ENCODE peak calls at places on chromosome 16, in six cellular contexts. I is H9, E is neuronal stem cell, C is HepG2, H is mesendoderm, M is fibroblast of lung. K is an unnamed sample.

GRCh38 chr16:23712976-23713375 is at the start of gene ERN2:
- DNase-seq in C (no peak), H (no peak), M (no peak), I (peak), E (no peak), K (peak)

GRCh38 chr16:52843386-52843785 is 209.3 kb downstream of the CHD9NB start:
- DNase-seq in M (no peak), H (no peak), I (no peak), C (no peak), E (no peak), K (no peak)

GRCh38 chr16:23902223-23903000 is 66.6 kb downstream of the PRKCB start:
- DNase-seq in C (no peak), I (no peak), M (no peak), E (no peak), H (no peak), K (no peak)

GRCh38 chr16:17015702-17016101 is 455.1 kb downstream of the XYLT1 start:
- DNase-seq in H (no peak), I (no peak), E (no peak), M (no peak), C (no peak), K (no peak)

GRCh38 chr16:54040480-54040879 is 246.1 kb downstream of the IRX3 start:
- DNase-seq in M (no peak), I (no peak), H (peak), C (peak), E (no peak), K (no peak)

GRCh38 chr16:23595951-23596720 is at the start of gene NDUFAB1:
- DNase-seq in I (peak), M (peak), H (peak), C (peak), E (peak), K (peak)

GRCh38 chr16:9954181-9954580 is 228.0 kb downstream of the GRIN2A start:
- DNase-seq in H (no peak), C (no peak), M (no peak), I (no peak), E (no peak), K (no peak)

GRCh38 chr16:983044-984030 is 1.8 kb downstream of the SOX8 start:
- DNase-seq in M (no peak), I (no peak), H (no peak), E (no peak), C (no peak), K (peak)

GRCh38 chr16:64823676-64824075 is 298.2 kb downstream of the CDH11 start:
- DNase-seq in E (no peak), M (no peak), H (no peak), C (no peak), I (no peak), K (no peak)

GRCh38 chr16:15807603-15808009 is 49.2 kb downstream of the MYH11 start:
- DNase-seq in I (peak), H (peak), C (no peak), M (no peak), E (no peak), K (peak)

GRCh38 chr16:10641953-10642949 is 52.5 kb downstream of the TEKT5 start:
- DNase-seq in E (peak), I (peak), H (peak), C (peak), M (no peak), K (peak)

GRCh38 chr16:8905795-8906591 is 23.8 kb downstream of the LITAFD start:
- DNase-seq in I (peak), M (no peak), C (peak), H (peak), E (no peak), K (peak)

GRCh38 chr16:54318941-54319340 is 32.4 kb upstream of the IRX3 start:
- DNase-seq in C (no peak), I (no peak), M (no peak), H (no peak), E (no peak), K (no peak)

GRCh38 chr16:53089434-53090270 is 34.9 kb downstream of the CHD9 start:
- DNase-seq in M (peak), H (peak), E (peak), C (peak), I (no peak), K (peak)

GRCh38 chr16:46757339-46758050 is 9.4 kb upstream of the MYLK3 start:
- DNase-seq in M (no peak), I (no peak), C (no peak), H (peak), E (no peak), K (peak)

GRCh38 chr16:52634101-52634500 is 87.2 kb upstream of the TOX3 start:
- DNase-seq in C (no peak), H (peak), E (no peak), I (no peak), M (no peak), K (no peak)

GRCh38 chr16:47847220-47847970 is 308.4 kb downstream of the ABCC12 start:
- DNase-seq in E (no peak), M (peak), I (no peak), H (peak), C (no peak), K (no peak)

GRCh38 chr16:17345043-17345442 is 125.7 kb downstream of the XYLT1 start:
- DNase-seq in E (no peak), H (no peak), I (no peak), C (no peak), M (peak), K (no peak)

GRCh38 chr16:4494746-4495490 is 18.7 kb downstream of the HMOX2 start:
- DNase-seq in M (peak), C (no peak), H (peak), I (no peak), E (no peak), K (no peak)

GRCh38 chr16:67833035-67833417 is 9.1 kb upstream of the THAP11 start:
- DNase-seq in H (no peak), C (no peak), M (peak), E (no peak), I (no peak), K (no peak)

GRCh38 chr16:67161595-67162058 is 1.9 kb downstream of the FBXL8 start:
- DNase-seq in M (no peak), E (no peak), I (peak), C (no peak), H (peak), K (no peak)

GRCh38 chr16:67966549-67967182 is 1.8 kb downstream of the SLC12A4 start:
- DNase-seq in H (peak), E (no peak), M (peak), I (peak), C (peak), K (peak)

GRCh38 chr16:635573-636205 is 416 bp downstream of the METTL26 start:
- DNase-seq in E (no peak), H (no peak), I (no peak), C (no peak), M (no peak), K (no peak)

GRCh38 chr16:82641336-82641984 is 14.7 kb downstream of the CDH13 start:
- DNase-seq in C (no peak), E (no peak), M (peak), H (no peak), I (no peak), K (no peak)

GRCh38 chr16:740459-740763 is 386 bp downstream of the CIAO3 start:
- DNase-seq in E (no peak), C (no peak), M (no peak), I (no peak), H (no peak), K (peak)

GRCh38 chr16:66441586-66442375 is 14.7 kb downstream of the BEAN1 start:
- DNase-seq in C (no peak), I (no peak), M (no peak), E (no peak), H (no peak), K (no peak)

GRCh38 chr16:88769617-88770458 is 15.2 kb downstream of the PIEZO1 start:
- DNase-seq in I (peak), C (no peak), M (no peak), H (peak), E (peak), K (peak)

GRCh38 chr16:57915811-57916479 is 55.0 kb downstream of the CNGB1 start:
- DNase-seq in I (no peak), C (no peak), H (no peak), M (no peak), E (no peak), K (no peak)
- H3K4me2 ChIP-seq in I (no peak), C (no peak), H (no peak), M (no peak), E (no peak), K (no peak)

GRCh38 chr16:14510581-14510938 is 119.5 kb downstream of the PARN start:
- DNase-seq in E (no peak), M (no peak), H (no peak), C (no peak), I (no peak), K (no peak)
- H3K9ac ChIP-seq in E (no peak), M (no peak), H (no peak), C (peak), I (no peak), K (no peak)

DNA sequence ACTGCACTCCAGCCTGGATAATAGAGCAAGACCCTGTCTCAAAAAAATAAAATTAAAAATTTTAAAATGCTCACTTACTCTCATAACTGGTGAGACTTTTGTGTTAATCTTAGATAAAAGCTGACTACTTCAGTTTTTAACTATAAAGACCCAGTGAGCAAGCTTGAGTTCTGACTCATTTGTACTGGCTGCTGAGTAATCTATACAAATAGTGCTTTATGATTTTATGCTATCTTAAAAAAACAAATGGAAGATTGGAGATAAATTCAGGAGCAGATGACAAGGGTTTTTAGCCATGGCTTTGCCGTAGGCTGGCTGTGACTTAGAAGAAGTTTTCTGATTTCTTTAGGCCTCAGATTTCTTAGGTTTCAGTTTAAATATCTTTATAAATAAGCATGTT is 30.5 kb downstream of the SNTB2 start:
- DNase-seq in M (peak), H (no peak), I (no peak), E (no peak), C (peak), K (no peak)
- H3K4me2 ChIP-seq in M (peak), H (no peak), I (no peak), E (no peak), C (no peak), K (no peak)

DNA sequence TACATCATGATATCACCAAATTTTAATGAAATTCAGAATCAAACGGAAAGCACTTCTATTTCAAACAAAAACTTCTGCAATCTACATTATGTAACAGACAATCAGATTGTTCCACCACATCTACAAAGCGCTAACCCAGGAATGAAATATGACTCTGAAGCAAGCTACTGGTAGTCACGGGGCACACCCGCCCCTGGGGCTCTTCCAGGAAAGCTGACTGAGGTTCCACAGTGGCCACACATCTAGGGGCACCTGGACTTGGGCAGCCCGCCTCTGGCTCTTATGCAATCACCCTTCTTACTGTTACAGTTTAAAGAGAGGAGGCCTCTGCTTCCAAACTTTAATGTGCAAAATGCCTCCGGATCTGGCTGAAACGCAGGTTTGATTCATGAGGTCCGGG is 27.5 kb downstream of the ZCCHC14 start:
- DNase-seq in H (no peak), C (peak), M (peak), E (no peak), I (no peak), K (no peak)
- H3K9ac ChIP-seq in H (no peak), C (peak), M (peak), E (no peak), I (no peak), K (no peak)

GRCh38 chr16:87127766-87128147 is 189.4 kb downstream of the C16orf95 start:
- DNase-seq in M (no peak), C (no peak), I (no peak), E (no peak), H (no peak), K (no peak)
- H3K4me2 ChIP-seq in M (no peak), C (no peak), I (no peak), E (no peak), H (no peak), K (no peak)

DNA sequence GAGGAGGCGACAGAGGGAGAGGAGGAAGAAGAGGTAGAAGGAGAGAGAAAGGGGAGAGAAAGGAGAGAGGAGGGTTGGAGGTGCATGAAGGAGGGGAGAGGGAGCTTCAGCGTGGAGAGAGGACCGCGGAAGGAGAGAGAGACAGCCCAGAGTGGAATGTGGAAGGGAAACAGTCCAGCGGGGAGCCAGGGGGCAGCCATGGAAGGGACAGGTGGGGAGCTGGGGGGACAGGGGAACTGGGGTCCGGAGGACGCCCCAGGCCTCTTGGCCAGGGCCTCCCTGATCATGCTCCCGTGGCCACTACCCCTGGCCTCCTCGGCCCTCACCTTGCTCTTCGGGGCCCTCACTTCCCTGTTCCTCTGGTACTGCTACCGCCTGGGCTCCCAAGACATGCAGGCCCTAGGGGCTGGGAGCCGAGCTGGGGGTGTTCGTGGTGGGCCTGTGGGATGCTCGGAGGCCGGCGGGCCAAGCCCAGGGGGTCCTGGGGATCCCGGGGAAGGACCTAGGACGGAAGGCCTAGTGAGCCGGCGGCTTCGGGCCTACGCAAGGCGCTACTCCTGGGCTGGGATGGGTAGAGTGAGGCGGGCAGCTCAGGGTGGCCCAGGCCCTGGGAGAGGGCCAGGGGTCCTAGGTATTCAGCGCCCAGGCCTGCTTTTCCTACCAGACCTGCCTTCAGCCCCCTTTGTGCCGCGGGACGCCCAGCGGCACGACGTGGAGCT is 759 bp downstream of the ASPHD1 start:
- DNase-seq in E (no peak), M (no peak), I (no peak), C (no peak), H (no peak), K (peak)
- H3K9ac ChIP-seq in E (peak), M (peak), I (peak), C (peak), H (peak), K (no peak)

DNA sequence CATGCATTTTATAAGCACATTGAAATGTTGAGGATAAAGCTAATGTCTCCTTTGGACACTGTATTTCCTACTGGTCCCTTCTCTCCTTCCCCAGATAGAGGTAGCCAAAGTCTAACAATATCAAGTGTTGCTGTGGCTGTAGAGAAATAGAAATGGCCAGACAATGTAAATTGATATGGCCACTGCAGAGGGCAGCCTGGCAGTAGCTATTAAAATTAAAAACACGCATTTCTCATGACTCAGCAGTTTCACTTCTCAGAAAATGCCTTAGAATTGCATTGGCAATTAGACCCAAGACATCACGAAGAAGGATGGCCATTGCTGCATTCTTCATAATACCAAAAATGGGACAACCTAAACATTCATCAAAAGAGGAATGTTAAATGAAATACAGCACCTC is 46.8 kb upstream of the MRTFB start:
- DNase-seq in H (no peak), M (peak), I (no peak), E (no peak), C (no peak), K (no peak)
- H3K4me2 ChIP-seq in H (no peak), M (no peak), I (no peak), E (no peak), C (no peak), K (no peak)